ENCODE peak calls at places on chromosome 15, in four cellular contexts. One of them, this sample, is unnamed.

GRCh38 chr15:88132499-88132898 is 124.0 kb downstream of the NTRK3 start:
- DNase-seq in HL-60: no peak
- DNase-seq in K562: no peak
- DNase-seq in GM12878: no peak
- DNase-seq in this sample: no peak

GRCh38 chr15:63407612-63408011 is 26.0 kb upstream of the CA12 start:
- DNase-seq in HL-60: no peak
- DNase-seq in K562: no peak
- DNase-seq in GM12878: no peak
- DNase-seq in this sample: no peak

GRCh38 chr15:31587583-31587982 is 260.9 kb downstream of the KLF13 start:
- DNase-seq in HL-60: no peak
- DNase-seq in K562: no peak
- DNase-seq in GM12878: no peak
- DNase-seq in this sample: no peak

GRCh38 chr15:63856711-63857458 is 23.1 kb upstream of the HERC1 start:
- DNase-seq in HL-60: no peak
- DNase-seq in K562: no peak
- DNase-seq in GM12878: no peak
- DNase-seq in this sample: no peak

GRCh38 chr15:30930422-30930821 is 26.7 kb downstream of the FAN1 start:
- DNase-seq in HL-60: no peak
- DNase-seq in K562: no peak
- DNase-seq in GM12878: no peak
- DNase-seq in this sample: no peak

GRCh38 chr15:41891226-41891625 is 2.6 kb downstream of the SPTBN5 start:
- DNase-seq in HL-60: no peak
- DNase-seq in K562: no peak
- DNase-seq in GM12878: no peak
- DNase-seq in this sample: no peak

GRCh38 chr15:45307230-45307924 is 55.3 kb downstream of the SLC28A2 start:
- DNase-seq in HL-60: no peak
- DNase-seq in K562: no peak
- DNase-seq in GM12878: peak
- DNase-seq in this sample: no peak

GRCh38 chr15:69823223-69823907 is 274.4 kb downstream of the TLE3 start:
- DNase-seq in HL-60: no peak
- DNase-seq in K562: peak
- DNase-seq in GM12878: no peak
- DNase-seq in this sample: no peak

GRCh38 chr15:78148392-78149067 is 632 bp upstream of the IDH3A start:
- DNase-seq in HL-60: no peak
- DNase-seq in K562: no peak
- DNase-seq in GM12878: no peak
- DNase-seq in this sample: no peak

GRCh38 chr15:41603941-41604660 is 45.1 kb downstream of the TYRO3 start:
- DNase-seq in HL-60: peak
- DNase-seq in K562: peak
- DNase-seq in GM12878: no peak
- DNase-seq in this sample: peak

GRCh38 chr15:43876872-43877271 is 50.1 kb downstream of the WDR76 start:
- DNase-seq in HL-60: no peak
- DNase-seq in K562: no peak
- DNase-seq in GM12878: no peak
- DNase-seq in this sample: no peak

GRCh38 chr15:59689626-59690236 is 611 bp upstream of the BNIP2 start:
- DNase-seq in HL-60: no peak
- DNase-seq in K562: no peak
- DNase-seq in GM12878: no peak
- DNase-seq in this sample: no peak

GRCh38 chr15:58442122-58442521 is 10.3 kb downstream of the LIPC start:
- DNase-seq in HL-60: no peak
- DNase-seq in K562: no peak
- DNase-seq in GM12878: no peak
- DNase-seq in this sample: no peak

GRCh38 chr15:41438206-41438605 is 21.3 kb downstream of the RTF1 start:
- DNase-seq in HL-60: no peak
- DNase-seq in K562: peak
- DNase-seq in GM12878: no peak
- DNase-seq in this sample: no peak

GRCh38 chr15:99143655-99144610 is 39.1 kb downstream of the SYNM start:
- DNase-seq in HL-60: no peak
- DNase-seq in K562: no peak
- DNase-seq in GM12878: no peak
- DNase-seq in this sample: no peak

GRCh38 chr15:59436774-59437472 is 1.1 kb upstream of the FAM81A start:
- DNase-seq in HL-60: no peak
- DNase-seq in K562: no peak
- DNase-seq in GM12878: no peak
- DNase-seq in this sample: no peak

GRCh38 chr15:99105516-99106341 is 849 bp downstream of the SYNM start:
- DNase-seq in HL-60: peak
- DNase-seq in K562: no peak
- DNase-seq in GM12878: no peak
- DNase-seq in this sample: peak

GRCh38 chr15:61226313-61227250 is 2.5 kb downstream of the RORA start:
- DNase-seq in HL-60: no peak
- DNase-seq in K562: no peak
- DNase-seq in GM12878: no peak
- DNase-seq in this sample: no peak

GRCh38 chr15:71385026-71385425 is 269.8 kb downstream of the THSD4 start:
- DNase-seq in HL-60: no peak
- DNase-seq in K562: no peak
- DNase-seq in GM12878: no peak
- DNase-seq in this sample: no peak

GRCh38 chr15:84108725-84109124 is 126.8 kb upstream of the GOLGA6L4 start:
- DNase-seq in HL-60: no peak
- DNase-seq in K562: no peak
- DNase-seq in GM12878: no peak
- DNase-seq in this sample: no peak

GRCh38 chr15:60507596-60508424 is 28.9 kb upstream of the ICE2 start:
- DNase-seq in HL-60: no peak
- DNase-seq in K562: peak
- DNase-seq in GM12878: peak
- DNase-seq in this sample: peak

GRCh38 chr15:96977886-96978285 is 647.4 kb downstream of the NR2F2 start:
- DNase-seq in HL-60: no peak
- DNase-seq in K562: no peak
- DNase-seq in GM12878: no peak
- DNase-seq in this sample: no peak

GRCh38 chr15:32746116-32746857 is 28.5 kb downstream of the GREM1 start:
- DNase-seq in HL-60: no peak
- DNase-seq in K562: no peak
- DNase-seq in GM12878: no peak
- DNase-seq in this sample: no peak

GRCh38 chr15:49675051-49675450 is 54.2 kb downstream of the DTWD1 start:
- DNase-seq in HL-60: no peak
- DNase-seq in K562: no peak
- DNase-seq in GM12878: no peak
- DNase-seq in this sample: no peak

DNA sequence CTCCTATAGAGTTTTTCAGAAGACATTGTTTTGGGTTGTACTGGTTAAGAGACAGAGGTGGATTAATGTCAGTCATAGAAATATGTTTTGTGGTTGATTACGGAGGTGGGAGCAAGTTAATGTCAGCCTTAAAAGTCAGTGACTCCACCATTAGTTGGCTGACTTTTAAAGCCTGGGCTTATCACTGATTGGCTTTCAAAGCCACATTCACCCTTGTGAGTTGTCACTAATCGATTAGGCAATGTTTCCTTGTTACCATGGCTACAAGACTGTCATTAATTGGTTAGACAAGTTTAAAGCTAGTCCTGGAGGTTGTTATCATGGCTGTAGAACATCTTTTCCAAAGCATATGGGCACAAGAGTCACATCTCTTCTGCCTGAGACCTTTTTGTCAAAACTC is 73.0 kb downstream of the NEO1 start:
- DNase-seq in HL-60: no peak
- DNase-seq in K562: no peak
- DNase-seq in GM12878: no peak
- DNase-seq in this sample: no peak
- TF ChIP-seq SPI1 in HL-60: no peak
- TF ChIP-seq SPI1 in K562: no peak
- TF ChIP-seq SPI1 in GM12878: no peak
- TF ChIP-seq SPI1 in this sample: no peak

GRCh38 chr15:90184119-90184785 is 16.9 kb upstream of the SEMA4B start:
- DNase-seq in HL-60: no peak
- DNase-seq in K562: peak
- DNase-seq in GM12878: peak
- DNase-seq in this sample: no peak
- TF ChIP-seq SPI1 in HL-60: no peak
- TF ChIP-seq SPI1 in K562: no peak
- TF ChIP-seq SPI1 in GM12878: no peak
- TF ChIP-seq SPI1 in this sample: no peak

DNA sequence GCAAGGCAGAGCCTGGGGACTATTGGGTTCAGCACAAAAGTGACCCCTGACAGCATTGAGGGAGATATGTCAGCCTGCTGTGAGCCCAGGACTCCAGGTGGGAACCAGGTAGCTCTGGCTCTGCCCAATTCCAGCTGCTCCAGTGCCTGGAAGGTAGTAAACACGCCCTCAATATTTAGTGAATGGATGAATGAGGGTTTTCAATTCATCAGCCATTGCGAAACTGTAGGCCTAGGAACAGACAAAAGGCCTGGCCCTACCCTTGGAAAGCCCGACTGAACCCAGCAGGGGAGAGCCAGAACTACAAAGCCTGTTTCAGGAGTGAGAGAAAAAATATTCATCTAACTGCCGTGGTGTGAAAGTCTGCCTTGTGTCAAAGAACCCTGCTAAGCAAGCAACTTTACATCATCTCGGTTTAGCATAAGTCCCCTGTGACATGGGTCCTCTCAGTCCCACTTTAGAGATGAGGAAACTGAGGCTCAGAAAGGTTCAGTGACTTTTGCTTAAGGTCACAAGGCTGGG is 8.1 kb upstream of the CSK start:
- DNase-seq in HL-60: no peak
- DNase-seq in K562: no peak
- DNase-seq in GM12878: no peak
- DNase-seq in this sample: no peak
- TF ChIP-seq SPI1 in HL-60: no peak
- TF ChIP-seq SPI1 in K562: no peak
- TF ChIP-seq SPI1 in GM12878: no peak
- TF ChIP-seq SPI1 in this sample: no peak

GRCh38 chr15:68798695-68799094 is 22.0 kb downstream of the ANP32A start:
- DNase-seq in HL-60: no peak
- DNase-seq in K562: no peak
- DNase-seq in GM12878: no peak
- DNase-seq in this sample: no peak

GRCh38 chr15:68795298-68795848 is 25.3 kb downstream of the ANP32A start:
- DNase-seq in HL-60: peak
- DNase-seq in K562: no peak
- DNase-seq in GM12878: no peak
- DNase-seq in this sample: peak

GRCh38 chr15:68797157-68797556 is 23.5 kb downstream of the ANP32A start:
- DNase-seq in HL-60: no peak
- DNase-seq in K562: no peak
- DNase-seq in GM12878: no peak
- DNase-seq in this sample: no peak

GRCh38 chr15:68796576-68796975 is 24.1 kb downstream of the ANP32A start:
- DNase-seq in HL-60: no peak
- DNase-seq in K562: no peak
- DNase-seq in GM12878: no peak
- DNase-seq in this sample: no peak

DNA sequence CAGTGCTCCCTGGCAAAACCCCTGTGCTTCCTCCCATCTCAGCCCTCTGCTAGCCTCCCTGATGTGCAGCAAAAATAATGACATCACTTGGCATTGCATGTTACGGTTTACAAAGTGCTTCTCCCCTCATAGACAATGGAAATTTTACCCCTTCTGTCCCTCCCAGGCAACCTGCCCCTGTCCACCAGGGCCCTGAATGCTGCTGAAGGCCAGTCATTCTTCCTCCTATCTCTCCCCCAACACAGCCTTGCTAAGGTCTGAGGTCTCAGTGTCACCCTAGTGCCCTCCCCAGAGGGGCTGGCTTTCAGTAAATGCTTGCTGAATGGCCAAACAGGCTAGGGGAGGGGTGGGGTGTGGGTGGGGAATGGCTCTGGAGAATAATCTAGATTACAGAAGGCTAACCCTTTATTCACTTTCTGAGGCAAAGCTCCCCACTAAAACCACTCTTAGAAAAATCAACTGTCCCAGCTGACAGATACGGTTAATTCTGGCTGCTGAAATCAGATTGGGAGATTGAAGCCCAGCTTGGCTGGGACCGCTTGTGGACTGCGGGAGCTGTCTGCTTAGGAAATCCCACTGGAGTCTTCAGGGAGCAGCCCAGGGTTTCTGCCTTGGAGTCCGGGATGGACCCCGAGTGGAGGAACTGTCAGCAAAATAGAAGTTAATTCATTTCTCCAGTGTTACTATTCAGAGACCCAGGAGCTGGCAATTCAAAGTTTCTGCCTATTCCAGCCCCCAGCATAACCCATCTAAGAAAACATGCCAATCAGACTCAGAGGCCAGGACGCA is 22.9 kb downstream of the ANP32A start:
- DNase-seq in HL-60: no peak
- DNase-seq in K562: peak
- DNase-seq in GM12878: no peak
- DNase-seq in this sample: no peak
- TF ChIP-seq SPI1 in HL-60: no peak
- TF ChIP-seq SPI1 in K562: no peak
- TF ChIP-seq SPI1 in GM12878: no peak
- TF ChIP-seq SPI1 in this sample: no peak

GRCh38 chr15:82681371-82681770 is 28.3 kb downstream of the AP3B2 start:
- DNase-seq in HL-60: no peak
- DNase-seq in K562: no peak
- DNase-seq in GM12878: no peak
- DNase-seq in this sample: no peak

GRCh38 chr15:82679626-82680199 is 30.0 kb downstream of the AP3B2 start:
- DNase-seq in HL-60: no peak
- DNase-seq in K562: no peak
- DNase-seq in GM12878: no peak
- DNase-seq in this sample: no peak

GRCh38 chr15:82674873-82675272 is 27.7 kb upstream of the CPEB1 start:
- DNase-seq in HL-60: no peak
- DNase-seq in K562: no peak
- DNase-seq in GM12878: no peak
- DNase-seq in this sample: no peak

GRCh38 chr15:82677720-82678323 is 30.7 kb upstream of the CPEB1 start:
- DNase-seq in HL-60: no peak
- DNase-seq in K562: peak
- DNase-seq in GM12878: no peak
- DNase-seq in this sample: no peak

GRCh38 chr15:82680200-82681102 is 29.2 kb downstream of the AP3B2 start:
- DNase-seq in HL-60: peak
- DNase-seq in K562: peak
- DNase-seq in GM12878: no peak
- DNase-seq in this sample: peak
- TF ChIP-seq SPI1 in HL-60: no peak
- TF ChIP-seq SPI1 in K562: peak
- TF ChIP-seq SPI1 in GM12878: no peak
- TF ChIP-seq SPI1 in this sample: no peak

GRCh38 chr15:51837784-51838183 is 8.3 kb downstream of the TMOD3 start:
- DNase-seq in HL-60: no peak
- DNase-seq in K562: no peak
- DNase-seq in GM12878: peak
- DNase-seq in this sample: no peak
- TF ChIP-seq SPI1 in HL-60: no peak
- TF ChIP-seq SPI1 in K562: no peak
- TF ChIP-seq SPI1 in GM12878: no peak
- TF ChIP-seq SPI1 in this sample: peak

GRCh38 chr15:35142578-35142977 is 57.5 kb upstream of the NANOGP8 start:
- DNase-seq in HL-60: no peak
- DNase-seq in K562: no peak
- DNase-seq in GM12878: no peak
- DNase-seq in this sample: no peak
- TF ChIP-seq SPI1 in HL-60: no peak
- TF ChIP-seq SPI1 in K562: no peak
- TF ChIP-seq SPI1 in GM12878: no peak
- TF ChIP-seq SPI1 in this sample: no peak

This sample was measured in GM12891.